ENCODE peak calls at places on chromosomes 6 and 20, in seven cellular contexts. X is fibroblast of the aortic adventitia; I is stimulated activated CD4-positive, alpha-beta T cell treated with anti-CD3 and anti-CD28 coated beads, Interleukin-1b, Interleukin-23, amount 100 ng/mL, for 1 hour; C is AG09309; B is cardiac muscle cell; K is activated T-cell treated with anti-CD3 and anti-CD28 coated beads for 1 hour; H is foreskin fibroblast. M is an unnamed sample.
A peak's percentile ranks its signal among the peaks of the same experiment; 100 is the strongest.

GRCh38 chr20:31845300-31845863 is at the start of gene FOXS1:
- DNase-seq in H (no peak), X (no peak), K (no peak), C (no peak), B (peak; percentile 78), I (no peak), M (no peak)

GRCh38 chr6:101539510-101540245 is 146.2 kb downstream of the GRIK2 start:
- DNase-seq in C (no peak), H (peak; percentile 26), X (peak; percentile 76), K (no peak), B (no peak), I (no peak), M (no peak)

GRCh38 chr6:33312361-33313104 is 1.3 kb downstream of the TAPBP start:
- DNase-seq in X (peak; percentile 60), H (peak; percentile 57), B (peak; percentile 31), C (no peak), K (peak; percentile 73), I (peak; percentile 65), M (peak; percentile 81)

GRCh38 chr6:149887343-149887742 is 10.6 kb downstream of the RAET1E start:
- DNase-seq in C (no peak), K (no peak), X (peak; percentile 43), B (no peak), I (no peak), H (peak; percentile 55), M (no peak)

GRCh38 chr6:105900120-105900937 is 185.8 kb upstream of the PRDM1 start:
- DNase-seq in H (peak; percentile 85), X (peak; percentile 85), C (peak; percentile 82), K (no peak), B (no peak), I (no peak), M (peak; percentile 15)

GRCh38 chr20:46021361-46022359 is 7.4 kb upstream of the SLC12A5 start:
- DNase-seq in I (peak; percentile 33), H (no peak), X (no peak), B (peak; percentile 95), C (no peak), K (no peak), M (peak; percentile 54)

GRCh38 chr6:6694368-6694780 is 105.9 kb downstream of the LY86 start:
- DNase-seq in K (no peak), C (no peak), I (no peak), B (no peak), H (no peak), X (no peak), M (no peak)

GRCh38 chr6:6657085-6657819 is 68.7 kb downstream of the LY86 start:
- DNase-seq in H (no peak), C (no peak), K (no peak), X (no peak), B (no peak), I (no peak), M (no peak)

GRCh38 chr6:148873868-148874267 is 127.0 kb downstream of the UST start:
- DNase-seq in H (no peak), X (no peak), I (no peak), K (no peak), B (no peak), C (no peak), M (no peak)